ENCODE peak calls at places on chromosome 22, in six cellular contexts. I, K, C, O, M and T are unnamed samples.

GRCh38 chr22:30575011-30575671 is 676 bp upstream of the GAL3ST1 start:
- DNase-seq in I (no peak), K (no peak), C (no peak), O (no peak), M (no peak), T (no peak)

GRCh38 chr22:26481694-26482093 is 1.9 kb downstream of the HPS4 start:
- DNase-seq in I (no peak), K (no peak), C (no peak), O (no peak), M (no peak), T (no peak)

GRCh38 chr22:42376721-42377177 is 55.5 kb downstream of the NFAM1 start:
- DNase-seq in I (no peak), K (peak; percentile 66), C (no peak), O (no peak), M (no peak), T (no peak)

GRCh38 chr22:27264184-27264583 is 537.4 kb downstream of the MN1 start:
- DNase-seq in I (no peak), K (no peak), C (no peak), O (no peak), M (no peak), T (no peak)

GRCh38 chr22:44311855-44312170 is 938 bp downstream of the SHISAL1 start:
- DNase-seq in I (no peak), K (no peak), C (no peak), O (no peak), M (no peak), T (no peak)

GRCh38 chr22:44411226-44412135 is 86.6 kb downstream of the RTL6 start:
- DNase-seq in I (no peak), K (no peak), C (peak; percentile 83), O (no peak), M (no peak), T (no peak)

GRCh38 chr22:32754413-32755041 is 47.0 kb upstream of the TIMP3 start:
- DNase-seq in I (no peak), K (no peak), C (no peak), O (no peak), M (no peak), T (no peak)

GRCh38 chr22:22391543-22391942 is 117.0 kb downstream of the ZNF280B start:
- DNase-seq in I (no peak), K (no peak), C (no peak), O (no peak), M (no peak), T (no peak)

GRCh38 chr22:42754658-42755057 is 34.0 kb upstream of the A4GALT start:
- DNase-seq in I (no peak), K (no peak), C (peak; percentile 23), O (no peak), M (no peak), T (no peak)

GRCh38 chr22:23883658-23884057 is 10.5 kb upstream of the MIF start:
- DNase-seq in I (no peak), K (no peak), C (no peak), O (no peak), M (no peak), T (no peak)

GRCh38 chr22:30400159-30400558 is 3.3 kb downstream of the SEC14L2 start:
- DNase-seq in I (no peak), K (no peak), C (no peak), O (no peak), M (no peak), T (no peak)